ENCODE peak calls at places on chromosome 7, in nine cellular contexts. X is tibial artery, U is A549, Z is HFF-Myc, D is colonic mucosa, G is AG09309, Y is AG10803, A is AG04449, I is AG04450. R is an unnamed sample.

GRCh38 chr7:33721895-33722294 is 183.4 kb upstream of the BMPER start:
- DNase-seq in X (no peak), U (no peak), Z (no peak), D (no peak), G (no peak), Y (no peak), A (no peak), I (no peak), R (no peak)

GRCh38 chr7:105990726-105991465 is 27.8 kb downstream of the CDHR3 start:
- DNase-seq in X (no peak), U (no peak), Z (no peak), D (no peak), G (no peak), Y (peak), A (no peak), I (no peak), R (peak)

GRCh38 chr7:2699289-2699620 is 11.3 kb downstream of the AMZ1 start:
- DNase-seq in X (no peak), U (no peak), Z (no peak), D (no peak), G (no peak), Y (no peak), A (no peak), I (no peak), R (no peak)

GRCh38 chr7:2956526-2957368 is 86.9 kb downstream of the CARD11 start:
- DNase-seq in X (no peak), U (peak), Z (no peak), D (no peak), G (no peak), Y (peak), A (peak), I (peak), R (peak)

GRCh38 chr7:78020131-78020873 is 221.7 kb downstream of the PHTF2 start:
- DNase-seq in X (peak), U (peak), Z (peak), D (peak), G (peak), Y (peak), A (peak), I (peak), R (peak)

GRCh38 chr7:2670171-2670570 is 17.8 kb upstream of the AMZ1 start:
- DNase-seq in X (no peak), U (no peak), Z (no peak), D (no peak), G (no peak), Y (no peak), A (no peak), I (no peak), R (no peak)

GRCh38 chr7:28804990-28805389 is 153.1 kb downstream of the TRIL start:
- DNase-seq in X (no peak), U (peak), Z (peak), D (no peak), G (peak), Y (peak), A (peak), I (peak), R (peak)

GRCh38 chr7:29557954-29558353 is 5.7 kb upstream of the PRR15 start:
- DNase-seq in X (peak), U (peak), Z (no peak), D (no peak), G (no peak), Y (peak), A (no peak), I (no peak), R (peak)

GRCh38 chr7:22945584-22945983 is 68.3 kb downstream of the HYCC1 start:
- DNase-seq in X (no peak), U (no peak), Z (no peak), D (no peak), G (no peak), Y (peak), A (no peak), I (no peak), R (peak)

GRCh38 chr7:30988346-30989005 is 24.7 kb downstream of the GHRHR start:
- DNase-seq in X (no peak), U (peak), Z (no peak), D (peak), G (no peak), Y (peak), A (no peak), I (no peak), R (no peak)

GRCh38 chr7:80596933-80597517 is 41.4 kb upstream of the CD36 start:
- DNase-seq in X (no peak), U (no peak), Z (no peak), D (no peak), G (no peak), Y (no peak), A (no peak), I (no peak), R (peak)

DNA sequence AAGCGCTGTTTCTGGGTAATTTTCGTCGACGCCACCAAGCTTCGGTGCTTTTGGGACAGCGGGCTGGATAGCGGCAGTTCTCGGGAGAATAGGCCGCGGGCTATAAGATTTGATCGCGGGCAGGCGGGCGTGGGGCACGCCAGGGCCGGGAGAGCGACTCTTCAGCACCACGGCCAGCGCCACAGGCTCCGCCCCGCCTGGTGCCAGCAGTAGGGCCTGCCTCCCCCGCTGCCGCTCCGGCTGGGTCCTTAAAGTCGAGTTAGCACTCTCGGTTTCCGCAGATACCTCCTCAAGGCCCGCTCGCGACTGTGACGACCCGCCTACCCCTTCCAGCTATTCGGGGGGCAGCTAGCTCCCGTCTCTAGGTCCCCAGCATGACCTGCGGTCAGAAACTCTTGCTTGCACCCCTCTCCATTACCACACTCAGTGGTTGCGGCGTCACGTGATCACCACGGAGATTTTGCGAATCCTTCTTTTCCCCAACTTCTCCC is 9.4 kb downstream of the NXPH1 start:
- DNase-seq in X (peak), U (no peak), Z (no peak), D (peak), G (no peak), Y (peak), A (no peak), I (no peak), R (peak)
- H3K4me3 ChIP-seq in X (no peak), U (no peak), Z (no peak), D (no peak), G (no peak), Y (no peak), A (no peak), I (no peak), R (no peak)

GRCh38 chr7:21542891-21543527 is at the start of gene DNAH11:
- DNase-seq in X (no peak), U (peak), Z (no peak), D (peak), G (no peak), Y (no peak), A (no peak), I (no peak), R (peak)
- TF ChIP-seq CTCF in X (no peak), U (no peak), Z (no peak), D (no peak), G (no peak), Y (no peak), A (no peak), I (no peak), R (no peak)

GRCh38 chr7:159098795-159099194 is 45.9 kb downstream of the VIPR2 start:
- DNase-seq in X (no peak), U (no peak), Z (no peak), D (no peak), G (no peak), Y (no peak), A (no peak), I (no peak), R (no peak)
- H3K4me3 ChIP-seq in X (no peak), U (no peak), Z (no peak), D (no peak), G (no peak), Y (no peak), A (no peak), I (no peak), R (no peak)

GRCh38 chr7:116231543-116232401 is 21.4 kb downstream of the TES start:
- DNase-seq in X (no peak), U (peak), Z (no peak), D (no peak), G (no peak), Y (peak), A (no peak), I (no peak), R (peak)
- TF ChIP-seq CTCF in X (no peak), U (no peak), Z (no peak), D (no peak), G (no peak), Y (no peak), A (no peak), I (no peak), R (no peak)

GRCh38 chr7:34750636-34751035 is 92.6 kb downstream of the NPSR1 start:
- DNase-seq in X (no peak), U (no peak), Z (no peak), D (no peak), G (no peak), Y (no peak), A (no peak), I (no peak), R (no peak)

GRCh38 chr7:34747176-34747781 is 89.3 kb downstream of the NPSR1 start:
- DNase-seq in X (no peak), U (no peak), Z (no peak), D (no peak), G (no peak), Y (no peak), A (no peak), I (no peak), R (no peak)

GRCh38 chr7:34748244-34749039 is 90.4 kb downstream of the NPSR1 start:
- DNase-seq in X (no peak), U (peak), Z (peak), D (peak), G (peak), Y (peak), A (no peak), I (no peak), R (peak)

GRCh38 chr7:34750209-34750608 is 92.2 kb downstream of the NPSR1 start:
- DNase-seq in X (no peak), U (no peak), Z (no peak), D (no peak), G (no peak), Y (no peak), A (no peak), I (no peak), R (no peak)

GRCh38 chr7:34747842-34748241 is 89.8 kb downstream of the NPSR1 start:
- DNase-seq in X (no peak), U (no peak), Z (no peak), D (peak), G (no peak), Y (no peak), A (no peak), I (no peak), R (no peak)
- H3K4me3 ChIP-seq in X (no peak), U (no peak), Z (no peak), D (no peak), G (no peak), Y (no peak), A (no peak), I (no peak), R (no peak)

DNA sequence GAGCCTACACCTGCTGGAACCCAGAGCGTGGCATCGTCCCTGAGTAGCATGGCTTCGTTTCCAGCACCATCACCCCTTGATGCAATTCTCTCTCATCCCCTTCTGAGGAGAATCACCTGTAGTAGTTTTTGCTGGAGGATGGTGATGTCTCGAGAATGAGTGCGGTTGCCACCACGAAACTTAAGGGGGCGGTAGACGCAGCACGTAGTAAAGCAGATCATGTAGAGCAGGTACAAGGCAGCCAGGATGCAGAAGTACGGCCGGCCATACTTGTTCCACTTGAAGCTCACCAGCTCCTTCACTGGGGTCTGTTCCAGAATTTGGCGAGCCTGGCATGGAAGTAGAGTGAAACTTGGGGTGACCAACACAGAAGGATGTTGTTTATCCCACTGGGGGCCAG is 8.1 kb downstream of the TRPV5 start:
- DNase-seq in X (no peak), U (no peak), Z (no peak), D (no peak), G (no peak), Y (no peak), A (no peak), I (no peak), R (no peak)
- TF ChIP-seq CTCF in X (no peak), U (no peak), Z (no peak), D (no peak), G (peak), Y (no peak), A (no peak), I (no peak), R (no peak)

R was measured in fibroblast of mammary gland.